ENCODE peak calls at places on chromosomes 7 and 10, in six cellular contexts. U is GM23338; P is foreskin keratinocyte; Z is gastrocnemius medialis; T is CD4-positive, CD25-positive, alpha-beta regulatory T cell; J is pancreas. M is an unnamed sample.

GRCh38 chr10:46240684-46241565 is 45.9 kb upstream of the ANTXRL start:
- ATAC-seq in P (no peak), T (no peak), U (no peak), J (no peak), Z (no peak), M (no peak)

GRCh38 chr7:157526604-157527003 is 189.8 kb downstream of the DNAJB6 start:
- ATAC-seq in Z (no peak), T (no peak), P (no peak), J (no peak), U (no peak), M (no peak)

GRCh38 chr7:124769136-124769535 is 3.5 kb upstream of the GPR37 start:
- ATAC-seq in T (no peak), J (no peak), Z (no peak), U (no peak), P (no peak), M (no peak)

GRCh38 chr10:76149182-76149581 is 717.8 kb downstream of the LRMDA start:
- ATAC-seq in T (no peak), J (no peak), P (no peak), U (no peak), Z (no peak), M (no peak)

GRCh38 chr10:26557641-26558014 is 119.5 kb downstream of the APBB1IP start:
- ATAC-seq in U (no peak), J (no peak), P (no peak), T (no peak), Z (no peak), M (no peak)

GRCh38 chr10:30988831-30989458 is 42.7 kb downstream of the ZNF438 start:
- ATAC-seq in P (no peak), Z (no peak), U (no peak), J (no peak), T (no peak), M (no peak)

GRCh38 chr10:29395409-29395808 is 106.5 kb downstream of the LYZL1 start:
- ATAC-seq in J (no peak), T (no peak), Z (no peak), U (no peak), P (no peak), M (no peak)

GRCh38 chr10:67221939-67222494 is 296.2 kb downstream of the LRRTM3 start:
- ATAC-seq in T (no peak), U (no peak), Z (peak; percentile 74), J (no peak), P (no peak), M (no peak)

GRCh38 chr7:130852867-130853266 is 118.9 kb upstream of the KLF14 start:
- ATAC-seq in Z (no peak), T (no peak), J (no peak), P (no peak), U (no peak), M (no peak)

GRCh38 chr10:110365356-110366143 is 60.8 kb upstream of the SMNDC1 start:
- ATAC-seq in T (no peak), P (no peak), Z (no peak), J (no peak), U (no peak), M (no peak)

GRCh38 chr7:76364198-76364584 is 5.4 kb upstream of the YWHAG start:
- ATAC-seq in P (peak; percentile 30), J (no peak), T (no peak), U (peak; percentile 3), Z (no peak), M (no peak)

GRCh38 chr10:48343106-48343505 is 36.6 kb downstream of the MAPK8 start:
- ATAC-seq in T (no peak), P (no peak), Z (peak; percentile 75), J (no peak), U (no peak), M (no peak)

GRCh38 chr7:44914992-44915607 is 29.8 kb upstream of the PURB start:
- ATAC-seq in P (no peak), T (peak; percentile 94), J (no peak), U (no peak), Z (no peak), M (no peak)

GRCh38 chr10:132272061-132272766 is 35.5 kb downstream of the STK32C start:
- ATAC-seq in P (no peak), U (no peak), Z (no peak), T (no peak), J (peak; percentile 55), M (peak; percentile 37)

GRCh38 chr10:113980408-113981087 is 63.1 kb upstream of the ADRB1 start:
- ATAC-seq in J (no peak), Z (no peak), U (peak; percentile 56), P (peak; percentile 30), T (no peak), M (no peak)

GRCh38 chr7:27367930-27368549 is 125.4 kb downstream of the EVX1 start:
- ATAC-seq in P (no peak), Z (no peak), U (no peak), J (no peak), T (no peak), M (no peak)

GRCh38 chr7:44738876-44739665 is 9.6 kb upstream of the ZMIZ2 start:
- ATAC-seq in U (no peak), T (no peak), Z (no peak), J (no peak), P (no peak), M (no peak)

GRCh38 chr7:1192171-1192676 is 32.2 kb upstream of the ZFAND2A start:
- ATAC-seq in U (no peak), Z (no peak), J (no peak), P (no peak), T (peak; percentile 71), M (peak; percentile 19)

GRCh38 chr10:86795353-86795752 is 38.9 kb downstream of the BMPR1A start:
- ATAC-seq in U (peak; percentile 94), J (peak; percentile 73), P (peak; percentile 91), Z (peak; percentile 91), T (no peak), M (peak; percentile 71)

GRCh38 chr10:102231357-102232318 is 5.5 kb downstream of the ELOVL3 start:
- ATAC-seq in Z (no peak), P (peak; percentile 46), U (peak; percentile 67), T (peak; percentile 46), J (peak; percentile 77), M (peak; percentile 32)

GRCh38 chr10:102227050-102227449 is 951 bp downstream of the ELOVL3 start:
- ATAC-seq in T (no peak), P (no peak), J (no peak), U (no peak), Z (peak; percentile 36), M (no peak)

GRCh38 chr10:102229810-102230263 is 3.7 kb downstream of the ELOVL3 start:
- ATAC-seq in J (peak; percentile 81), T (peak; percentile 62), P (peak; percentile 52), Z (peak; percentile 64), U (peak; percentile 32), M (peak; percentile 38)

GRCh38 chr10:102230861-102231356 is 4.8 kb downstream of the ELOVL3 start:
- ATAC-seq in J (peak; percentile 9), P (no peak), U (peak; percentile 26), Z (no peak), T (no peak), M (no peak)

GRCh38 chr10:102230264-102230860 is 4.3 kb downstream of the ELOVL3 start:
- ATAC-seq in T (no peak), J (peak; percentile 37), P (peak; percentile 47), Z (peak; percentile 58), U (peak; percentile 62), M (no peak)
- H3K27ac ChIP-seq in T (no peak overlapping the region), J (no peak overlapping the region), P (no peak overlapping the region), Z (peak overlapping the region; percentile 62), U (no peak overlapping the region), M (no peak overlapping the region)

GRCh38 chr10:5545011-5545410 is 20.2 kb downstream of the CALML3 start:
- ATAC-seq in P (no peak), U (no peak), J (no peak), Z (no peak), T (no peak), M (no peak)
- H3K27ac ChIP-seq in P (no peak overlapping the region), U (no peak overlapping the region), J (no peak overlapping the region), Z (no peak overlapping the region), T (no peak overlapping the region), M (no peak overlapping the region)

GRCh38 chr7:149144996-149145850 is 2.0 kb upstream of the ZNF398 start:
- ATAC-seq in T (no peak), J (peak; percentile 15), U (peak; percentile 29), Z (no peak), P (peak; percentile 84), M (no peak)
- H3K27ac ChIP-seq in T (no peak overlapping the region), J (no peak overlapping the region), U (peak overlapping the region; percentile 97), Z (no peak overlapping the region), P (peak overlapping the region; percentile 62), M (no peak overlapping the region)

GRCh38 chr10:125709553-125710266 is 9.8 kb upstream of the EDRF1 start:
- ATAC-seq in Z (no peak), J (no peak), T (no peak), U (no peak), P (no peak), M (no peak)
- H3K27ac ChIP-seq in Z (no peak overlapping the region), J (no peak overlapping the region), T (no peak overlapping the region), U (no peak overlapping the region), P (no peak overlapping the region), M (no peak overlapping the region)

GRCh38 chr7:105006367-105007139 is 7.5 kb upstream of the KMT2E start:
- ATAC-seq in P (peak; percentile 44), T (no peak), U (peak; percentile 26), Z (no peak), J (peak; percentile 67), M (no peak)
- H3K27ac ChIP-seq in P (no peak overlapping the region), T (peak overlapping the region; percentile 49), U (no peak overlapping the region), Z (no peak overlapping the region), J (no peak overlapping the region), M (peak overlapping the region; percentile 98)

DNA sequence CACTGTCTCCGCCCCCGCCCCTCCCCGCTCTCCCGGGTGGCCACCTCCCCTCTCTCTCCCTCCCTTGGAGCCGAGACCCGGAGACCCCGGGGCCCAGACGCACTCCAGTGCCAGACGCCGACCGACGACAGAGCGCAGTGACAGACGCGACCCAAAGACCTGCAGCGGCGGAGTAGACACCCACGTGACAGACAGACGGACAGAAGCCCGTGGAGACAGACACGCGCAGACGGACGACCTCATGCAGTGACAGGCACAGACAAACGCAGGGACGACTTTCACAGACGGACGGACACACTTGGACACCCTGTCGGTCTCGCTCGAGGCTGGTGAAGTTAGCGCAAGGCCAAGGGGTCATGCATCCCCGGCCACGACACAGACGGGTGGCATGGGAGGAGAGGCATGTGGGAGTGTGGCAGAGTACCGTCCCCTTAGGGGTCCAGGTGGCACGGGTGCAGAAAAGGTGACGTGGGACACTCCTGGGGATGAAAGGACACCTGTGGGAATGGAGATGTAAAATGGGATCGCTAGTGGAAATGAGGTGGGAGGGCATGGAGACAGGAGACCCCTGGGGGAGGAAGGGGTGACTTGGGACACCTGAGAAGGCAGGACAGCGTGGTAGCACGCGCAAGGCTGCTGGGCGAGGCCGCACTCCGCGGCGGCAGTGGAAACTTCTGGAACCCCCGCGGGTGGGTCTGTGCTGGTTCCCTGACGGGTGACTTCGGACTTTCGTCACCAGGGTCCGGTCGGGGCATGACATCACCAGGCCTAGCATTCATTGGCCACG is 461 bp upstream of the ACHE start:
- ATAC-seq in T (no peak), J (peak; percentile 66), P (no peak), Z (peak; percentile 33), U (peak; percentile 4), M (peak; percentile 9)
- H3K27ac ChIP-seq in T (no peak overlapping the region), J (no peak overlapping the region), P (no peak overlapping the region), Z (peak overlapping the region; percentile 87), U (no peak overlapping the region), M (no peak overlapping the region)